ENCODE peak calls at places on chromosomes 7 and 10, in five cellular contexts. S is WERI-Rb-1, M is right lobe of liver, Z is astrocyte of the spinal cord, C is lower lobe of right lung. Q is an unnamed sample.

GRCh38 chr10:80596391-80597257 is 58.9 kb downstream of the SH2D4B start:
- DNase-seq in S (peak; percentile 35), M (no peak), Z (peak; percentile 35), C (peak; percentile 52), Q (peak; percentile 45)

GRCh38 chr10:96118604-96119450 is 11.3 kb upstream of the ZNF518A start:
- DNase-seq in S (no peak), M (no peak), Z (no peak), C (no peak), Q (no peak)

GRCh38 chr10:103747193-103747865 is 108.0 kb downstream of the SH3PXD2A start:
- DNase-seq in S (no peak), M (no peak), Z (no peak), C (no peak), Q (no peak)

GRCh38 chr7:105439174-105439893 is 50.6 kb upstream of the SRPK2 start:
- DNase-seq in S (no peak), M (no peak), Z (peak; percentile 65), C (no peak), Q (no peak)

GRCh38 chr10:59550061-59550460 is 159.6 kb downstream of the SLC16A9 start:
- DNase-seq in S (no peak), M (no peak), Z (no peak), C (no peak), Q (no peak)

GRCh38 chr10:78196964-78197363 is 163.3 kb downstream of the RPS24 start:
- DNase-seq in S (no peak), M (no peak), Z (peak; percentile 20), C (no peak), Q (no peak)

GRCh38 chr10:8768341-8768740 is 713.9 kb downstream of the GATA3 start:
- DNase-seq in S (no peak), M (no peak), Z (no peak), C (no peak), Q (no peak)

GRCh38 chr10:122830273-122830964 is 15.2 kb downstream of the CUZD1 start:
- DNase-seq in S (no peak), M (no peak), Z (no peak), C (no peak), Q (no peak)

GRCh38 chr7:39617010-39617409 is 6.4 kb upstream of the RALA start:
- DNase-seq in S (no peak), M (no peak), Z (peak; percentile 49), C (no peak), Q (no peak)

GRCh38 chr7:21125297-21125696 is 302.6 kb upstream of the SP4 start:
- DNase-seq in S (no peak), M (no peak), Z (no peak), C (no peak), Q (no peak)
- TF ChIP-seq CTCF in S (no peak), M (no peak), Z (no peak), C (no peak), Q (no peak)

GRCh38 chr10:69407621-69408301 is 9.0 kb downstream of the TACR2 start:
- DNase-seq in S (peak; percentile 37), M (no peak), Z (no peak), C (no peak), Q (no peak)
- TF ChIP-seq CTCF in S (peak; percentile 73), M (no peak), Z (peak; percentile 27), C (peak; percentile 35), Q (no peak)

GRCh38 chr10:35633006-35633980 is 8.8 kb downstream of the FZD8 start:
- DNase-seq in S (peak; percentile 61), M (no peak), Z (no peak), C (no peak), Q (no peak)

GRCh38 chr10:35635576-35635975 is 6.5 kb downstream of the FZD8 start:
- DNase-seq in S (peak; percentile 39), M (no peak), Z (peak; percentile 74), C (no peak), Q (peak; percentile 46)

GRCh38 chr10:35631404-35631803 is 10.7 kb downstream of the FZD8 start:
- DNase-seq in S (no peak), M (no peak), Z (no peak), C (no peak), Q (no peak)

GRCh38 chr10:35636942-35637341 is 5.2 kb downstream of the FZD8 start:
- DNase-seq in S (no peak), M (no peak), Z (no peak), C (no peak), Q (no peak)

GRCh38 chr10:35632027-35632426 is 10.1 kb downstream of the FZD8 start:
- DNase-seq in S (no peak), M (no peak), Z (no peak), C (no peak), Q (no peak)
- TF ChIP-seq CTCF in S (no peak), M (no peak), Z (no peak), C (no peak), Q (no peak)

GRCh38 chr10:12408472-12408871 is 59.1 kb downstream of the CAMK1D start:
- DNase-seq in S (no peak), M (no peak), Z (no peak), C (no peak), Q (no peak)

GRCh38 chr10:12406764-12407400 is 57.5 kb downstream of the CAMK1D start:
- DNase-seq in S (no peak), M (no peak), Z (no peak), C (no peak), Q (no peak)

GRCh38 chr10:12409171-12409570 is 59.8 kb downstream of the CAMK1D start:
- DNase-seq in S (no peak), M (no peak), Z (no peak), C (no peak), Q (no peak)

GRCh38 chr10:12403119-12403518 is 53.8 kb downstream of the CAMK1D start:
- DNase-seq in S (no peak), M (no peak), Z (no peak), C (no peak), Q (no peak)

DNA sequence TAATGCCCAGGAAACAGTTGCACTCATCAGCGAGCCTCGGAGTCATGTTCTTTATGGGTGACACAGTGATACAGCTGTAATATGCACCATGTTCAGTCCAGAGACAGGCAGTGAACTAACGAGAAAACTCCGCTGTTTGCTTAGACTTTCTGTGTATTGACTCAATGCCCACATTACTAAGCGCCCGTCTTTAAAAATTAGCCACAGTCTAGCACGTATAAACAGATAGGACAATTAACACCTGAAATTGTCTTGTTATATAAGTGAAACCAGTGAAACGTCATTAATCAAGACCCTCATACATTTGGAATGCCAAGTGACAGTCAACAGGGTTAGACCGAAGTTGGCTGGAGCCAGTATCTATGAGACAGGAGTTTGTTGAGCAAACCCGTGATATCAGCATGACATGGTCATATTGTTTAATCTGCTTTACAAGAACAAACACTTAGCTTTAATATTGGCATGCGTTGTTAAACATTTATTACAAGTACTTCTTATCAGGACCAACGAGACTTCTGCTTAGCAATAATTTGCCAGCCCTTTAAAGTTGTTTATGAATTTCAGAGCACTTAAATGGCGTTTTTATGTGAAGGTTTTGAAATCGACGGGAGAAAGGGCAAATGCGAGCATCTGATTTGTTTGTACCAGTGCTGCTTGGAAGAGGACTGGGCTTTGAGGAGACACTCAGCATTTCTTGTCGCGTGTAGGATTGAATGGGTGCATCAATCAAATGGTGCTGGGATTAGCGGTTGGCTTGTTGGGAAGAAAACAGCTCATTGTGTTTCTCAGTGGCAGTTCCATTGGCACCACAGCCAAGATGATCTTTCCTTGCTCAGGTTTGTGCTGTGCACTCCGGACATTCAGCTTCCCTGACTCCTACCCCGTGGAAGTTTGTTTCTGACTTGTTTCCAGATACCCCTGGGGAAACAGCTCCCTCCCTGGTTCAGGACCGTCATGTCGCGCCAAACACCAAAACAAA is 56.3 kb downstream of the CAMK1D start:
- DNase-seq in S (no peak), M (no peak), Z (peak; percentile 35), C (no peak), Q (no peak)
- TF ChIP-seq CTCF in S (no peak), M (no peak), Z (no peak), C (no peak), Q (no peak)

GRCh38 chr7:146781352-146782116 is 664.9 kb downstream of the CNTNAP2 start:
- DNase-seq in S (no peak), M (peak; percentile 20), Z (no peak), C (no peak), Q (no peak)
- TF ChIP-seq CTCF in S (peak; percentile 8), M (no peak), Z (no peak), C (no peak), Q (no peak)

DNA sequence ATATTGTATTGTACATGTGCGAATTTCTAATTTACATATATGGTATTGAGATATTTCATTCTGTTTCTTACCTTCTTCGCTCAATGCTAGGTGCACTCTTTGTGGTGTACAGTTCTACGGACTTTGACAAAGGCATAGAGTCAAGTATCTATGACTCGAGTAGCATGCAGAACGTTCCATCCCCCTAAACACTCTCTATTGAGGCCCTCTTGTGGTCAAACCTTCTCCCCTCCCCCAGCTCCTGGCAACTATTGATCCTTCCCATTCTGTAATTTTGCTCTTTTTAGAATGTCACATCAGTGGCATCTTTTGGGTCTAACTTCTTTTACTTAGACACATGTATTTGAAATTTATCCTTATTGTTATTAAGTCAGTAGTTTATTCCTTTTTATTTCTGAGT is 30.7 kb upstream of the GDF10 start:
- DNase-seq in S (peak; percentile 40), M (no peak), Z (no peak), C (no peak), Q (no peak)
- TF ChIP-seq CTCF in S (peak; percentile 71), M (no peak), Z (peak; percentile 32), C (no peak), Q (peak; percentile 34)

GRCh38 chr7:84232653-84233052 is 38.1 kb upstream of the SEMA3A start:
- DNase-seq in S (no peak), M (no peak), Z (peak; percentile 63), C (no peak), Q (no peak)
- TF ChIP-seq CTCF in S (no peak), M (no peak), Z (peak; percentile 24), C (no peak), Q (no peak)

GRCh38 chr7:128863433-128863989 is 855 bp downstream of the ATP6V1F start:
- DNase-seq in S (peak; percentile 68), M (peak; percentile 42), Z (peak; percentile 69), C (no peak), Q (peak; percentile 65)
- TF ChIP-seq CTCF in S (peak; percentile 54), M (peak; percentile 48), Z (peak; percentile 65), C (peak; percentile 49), Q (peak; percentile 70)

DNA sequence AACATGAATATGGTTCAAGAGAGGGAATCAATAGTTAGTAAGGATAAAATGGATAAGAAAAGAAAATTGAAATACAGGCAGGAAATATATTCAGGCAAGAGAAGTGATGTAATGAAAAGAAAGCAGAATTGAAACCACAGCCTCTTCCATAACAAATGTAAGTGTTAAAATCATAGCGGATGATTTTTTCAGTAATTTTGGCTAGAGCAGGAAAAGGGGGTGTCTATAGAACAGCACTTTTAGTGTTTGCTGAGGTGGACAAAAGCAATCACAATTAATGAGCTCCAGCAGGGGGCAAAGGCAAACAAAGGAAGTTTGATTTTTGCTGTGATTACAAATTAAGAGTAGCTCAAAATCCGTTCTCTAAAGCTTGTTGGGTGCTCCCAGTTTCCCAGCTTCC is 79.0 kb downstream of the TRIL start:
- DNase-seq in S (no peak), M (no peak), Z (no peak), C (no peak), Q (no peak)
- TF ChIP-seq CTCF in S (no peak), M (no peak), Z (no peak), C (no peak), Q (no peak)

GRCh38 chr7:86814980-86815379 is 171.3 kb downstream of the GRM3 start:
- DNase-seq in S (peak; percentile 31), M (no peak), Z (peak; percentile 5), C (no peak), Q (no peak)
- TF ChIP-seq CTCF in S (peak; percentile 67), M (peak; percentile 29), Z (peak; percentile 27), C (peak; percentile 12), Q (peak; percentile 52)